ENCODE peak calls at places on chromosomes 11 and 22, in five cellular contexts. One of them, this sample, is unnamed.

GRCh38 chr11:27410301-27410700 is 47.3 kb upstream of the CCDC34 start:
- DNase-seq in cardiac fibroblast: no peak
- DNase-seq in NCI-H1092 treated with DMSO at 0.1 percent for 48 hours: no peak
- DNase-seq in fibroblast of the conjunctiva: no peak
- DNase-seq in iPS-NIHi11: no peak
- DNase-seq in this sample: no peak

GRCh38 chr11:697028-697491 is 1.4 kb downstream of the TMEM80 start:
- DNase-seq in cardiac fibroblast: peak; percentile 33
- DNase-seq in NCI-H1092 treated with DMSO at 0.1 percent for 48 hours: no peak
- DNase-seq in fibroblast of the conjunctiva: peak; percentile 70
- DNase-seq in iPS-NIHi11: no peak
- DNase-seq in this sample: no peak

GRCh38 chr11:48105096-48105990 is 111.3 kb upstream of the OR4B1 start:
- DNase-seq in cardiac fibroblast: no peak
- DNase-seq in NCI-H1092 treated with DMSO at 0.1 percent for 48 hours: no peak
- DNase-seq in fibroblast of the conjunctiva: no peak
- DNase-seq in iPS-NIHi11: no peak
- DNase-seq in this sample: no peak

GRCh38 chr11:112321521-112322172 is 61.0 kb upstream of the PLET1 start:
- DNase-seq in cardiac fibroblast: peak; percentile 92
- DNase-seq in NCI-H1092 treated with DMSO at 0.1 percent for 48 hours: peak; percentile 79
- DNase-seq in fibroblast of the conjunctiva: peak; percentile 37
- DNase-seq in iPS-NIHi11: peak; percentile 46
- DNase-seq in this sample: peak; percentile 84

GRCh38 chr11:102268083-102268984 is 49.0 kb upstream of the BIRC3 start:
- DNase-seq in cardiac fibroblast: peak; percentile 72
- DNase-seq in NCI-H1092 treated with DMSO at 0.1 percent for 48 hours: peak; percentile 74
- DNase-seq in fibroblast of the conjunctiva: peak; percentile 56
- DNase-seq in iPS-NIHi11: peak; percentile 99
- DNase-seq in this sample: peak; percentile 97

GRCh38 chr22:42376721-42377177 is 55.5 kb downstream of the NFAM1 start:
- DNase-seq in cardiac fibroblast: peak; percentile 65
- DNase-seq in NCI-H1092 treated with DMSO at 0.1 percent for 48 hours: peak; percentile 58
- DNase-seq in fibroblast of the conjunctiva: peak; percentile 90
- DNase-seq in iPS-NIHi11: peak; percentile 80
- DNase-seq in this sample: peak; percentile 42

GRCh38 chr11:42764936-42765335 is 546.9 kb upstream of the API5 start:
- DNase-seq in cardiac fibroblast: no peak
- DNase-seq in NCI-H1092 treated with DMSO at 0.1 percent for 48 hours: no peak
- DNase-seq in fibroblast of the conjunctiva: no peak
- DNase-seq in iPS-NIHi11: no peak
- DNase-seq in this sample: no peak

GRCh38 chr22:48302657-48303359 is 1524.9 kb downstream of the BRD1 start:
- DNase-seq in cardiac fibroblast: no peak
- DNase-seq in NCI-H1092 treated with DMSO at 0.1 percent for 48 hours: no peak
- DNase-seq in fibroblast of the conjunctiva: no peak
- DNase-seq in iPS-NIHi11: no peak
- DNase-seq in this sample: no peak

GRCh38 chr22:39152511-39153219 is at the start of gene CBX7:
- DNase-seq in cardiac fibroblast: peak; percentile 88
- DNase-seq in NCI-H1092 treated with DMSO at 0.1 percent for 48 hours: peak; percentile 70
- DNase-seq in fibroblast of the conjunctiva: peak; percentile 48
- DNase-seq in iPS-NIHi11: peak; percentile 98
- DNase-seq in this sample: peak; percentile 87

GRCh38 chr11:29449280-29450074 is 567.4 kb downstream of the KCNA4 start:
- DNase-seq in cardiac fibroblast: peak; percentile 29
- DNase-seq in NCI-H1092 treated with DMSO at 0.1 percent for 48 hours: no peak
- DNase-seq in fibroblast of the conjunctiva: no peak
- DNase-seq in iPS-NIHi11: no peak
- DNase-seq in this sample: no peak

GRCh38 chr22:33969052-33969451 is 48.8 kb upstream of the LARGE1 start:
- DNase-seq in cardiac fibroblast: no peak
- DNase-seq in NCI-H1092 treated with DMSO at 0.1 percent for 48 hours: no peak
- DNase-seq in fibroblast of the conjunctiva: no peak
- DNase-seq in iPS-NIHi11: no peak
- DNase-seq in this sample: no peak

GRCh38 chr11:61384271-61385242 is 7.8 kb upstream of the TMEM216 start:
- DNase-seq in cardiac fibroblast: peak; percentile 57
- DNase-seq in NCI-H1092 treated with DMSO at 0.1 percent for 48 hours: no peak
- DNase-seq in fibroblast of the conjunctiva: no peak
- DNase-seq in iPS-NIHi11: peak; percentile 28
- DNase-seq in this sample: peak; percentile 71

GRCh38 chr11:1130276-1131032 is 27.3 kb upstream of the MUC5AC start:
- DNase-seq in cardiac fibroblast: no peak
- DNase-seq in NCI-H1092 treated with DMSO at 0.1 percent for 48 hours: peak; percentile 43
- DNase-seq in fibroblast of the conjunctiva: no peak
- DNase-seq in iPS-NIHi11: no peak
- DNase-seq in this sample: no peak

GRCh38 chr11:83157755-83158473 is 983 bp downstream of the PCF11 start:
- DNase-seq in cardiac fibroblast: peak; percentile 62
- DNase-seq in NCI-H1092 treated with DMSO at 0.1 percent for 48 hours: peak; percentile 49
- DNase-seq in fibroblast of the conjunctiva: peak; percentile 38
- DNase-seq in iPS-NIHi11: peak; percentile 49
- DNase-seq in this sample: peak; percentile 73

GRCh38 chr22:26897384-26897783 is 240.0 kb downstream of the MIAT start:
- DNase-seq in cardiac fibroblast: no peak
- DNase-seq in NCI-H1092 treated with DMSO at 0.1 percent for 48 hours: no peak
- DNase-seq in fibroblast of the conjunctiva: no peak
- DNase-seq in iPS-NIHi11: no peak
- DNase-seq in this sample: no peak

GRCh38 chr11:19790831-19791552 is 78.4 kb downstream of the NAV2 start:
- DNase-seq in cardiac fibroblast: no peak
- DNase-seq in NCI-H1092 treated with DMSO at 0.1 percent for 48 hours: no peak
- DNase-seq in fibroblast of the conjunctiva: no peak
- DNase-seq in iPS-NIHi11: peak; percentile 74
- DNase-seq in this sample: peak; percentile 92

This sample was measured in small intestine.